ENCODE peak calls at places on chromosomes 3 and 15, in nine cellular contexts. L, G, C, Q, M, I, Y, R and A are unnamed samples.
A peak's percentile ranks its signal among the peaks of the same experiment; 100 is the strongest.

GRCh38 chr3:192812736-192813383 is 85.5 kb upstream of the FGF12 start:
- DNase-seq in G (no peak), L (no peak), C (peak; percentile 46), R (no peak), Q (peak; percentile 52), M (no peak), Y (peak; percentile 49), I (no peak), A (peak; percentile 40)

GRCh38 chr15:40992241-40992741 is 39.0 kb downstream of the CHAC1 start:
- DNase-seq in M (no peak), R (no peak), I (no peak), L (no peak), C (no peak), Q (peak; percentile 36), Y (no peak), G (no peak), A (no peak)

GRCh38 chr15:60511351-60512157 is 32.6 kb upstream of the ICE2 start:
- DNase-seq in L (no peak), G (no peak), R (no peak), Y (no peak), C (no peak), Q (no peak), M (no peak), I (no peak), A (no peak)

GRCh38 chr3:133478624-133479023 is 78.8 kb downstream of the BFSP2 start:
- DNase-seq in C (no peak), I (no peak), L (no peak), M (no peak), Y (no peak), G (no peak), Q (no peak), R (no peak), A (no peak)

GRCh38 chr3:102447272-102447671 is 12.5 kb downstream of the ZPLD1 start:
- DNase-seq in I (no peak), L (no peak), R (no peak), M (no peak), G (no peak), C (no peak), Q (peak; percentile 8), Y (no peak), A (peak; percentile 31)

GRCh38 chr15:45179221-45179985 is 8.4 kb downstream of the SHF start:
- DNase-seq in M (no peak), G (no peak), R (peak; percentile 48), L (no peak), C (no peak), I (no peak), Y (peak; percentile 60), Q (no peak), A (no peak)

GRCh38 chr3:106447902-106448301 is 579.1 kb upstream of the CBLB start:
- DNase-seq in I (no peak), R (no peak), Y (no peak), Q (no peak), M (no peak), G (no peak), C (no peak), L (no peak), A (no peak)

GRCh38 chr15:82133251-82133650 is 87.4 kb upstream of the MEX3B start:
- DNase-seq in R (no peak), L (no peak), M (no peak), I (no peak), Y (no peak), C (no peak), Q (no peak), G (no peak), A (no peak)

GRCh38 chr3:72152551-72153476 is 367.9 kb upstream of the PROK2 start:
- DNase-seq in C (peak; percentile 56), Q (peak; percentile 79), G (peak; percentile 81), R (peak; percentile 73), M (peak; percentile 72), L (peak; percentile 76), Y (peak; percentile 21), I (peak; percentile 84), A (peak; percentile 1)

GRCh38 chr3:52117537-52117936 is 36.7 kb downstream of the POC1A start:
- DNase-seq in Y (no peak), R (no peak), L (no peak), G (no peak), Q (no peak), C (no peak), I (no peak), M (no peak), A (no peak)
- H3K27ac ChIP-seq in Y (no peak overlapping the region), R (no peak overlapping the region), L (no peak overlapping the region), G (no peak overlapping the region), Q (no peak overlapping the region), C (no peak overlapping the region), I (no peak overlapping the region), M (no peak overlapping the region), A (no peak overlapping the region)

DNA sequence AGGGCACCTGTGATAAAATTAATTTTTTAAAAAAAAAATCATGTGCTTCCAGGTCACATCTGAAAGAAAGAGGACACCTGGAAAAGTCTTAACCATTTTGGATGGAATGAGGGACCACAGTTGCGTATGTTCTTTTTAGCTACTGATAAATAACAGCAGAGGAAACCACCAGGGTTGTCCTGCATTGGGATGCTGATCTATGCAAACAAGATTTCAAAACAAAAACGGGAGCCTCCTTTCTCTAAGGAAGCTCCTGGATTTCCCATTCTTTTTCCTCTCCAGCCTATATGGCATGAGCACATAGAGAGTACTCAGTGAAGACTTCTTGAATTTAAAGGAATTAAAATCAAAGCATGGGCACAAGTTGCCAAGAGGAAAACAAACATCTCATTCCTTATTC is 145.6 kb upstream of the THBS1 start:
- DNase-seq in C (no peak), G (no peak), L (no peak), I (no peak), R (no peak), M (no peak), Y (no peak), Q (no peak), A (no peak)
- H3K4me1 ChIP-seq in C (peaks cover 6% of the 10 kb centered on the region), G (no peaks in the 10 kb centered on the region), L (peaks cover 45% of the 10 kb centered on the region), I (peaks cover 50% of the 10 kb centered on the region), R (peaks cover 3% of the 10 kb centered on the region), M (peaks cover 60% of the 10 kb centered on the region), Y (no peaks in the 10 kb centered on the region), Q (no peaks in the 10 kb centered on the region), A (peaks cover 2% of the 10 kb centered on the region)

GRCh38 chr15:63678383-63678782 is 81.2 kb downstream of the FBXL22 start:
- DNase-seq in G (no peak), M (no peak), Y (no peak), C (no peak), Q (peak; percentile 6), L (no peak), I (no peak), R (no peak), A (no peak)
- H3K27ac ChIP-seq in G (no peak overlapping the region), M (no peak overlapping the region), Y (no peak overlapping the region), C (no peak overlapping the region), Q (no peak overlapping the region), L (no peak overlapping the region), I (no peak overlapping the region), R (no peak overlapping the region), A (no peak overlapping the region)

GRCh38 chr15:39898317-39898716 is 21.7 kb downstream of the GPR176 start:
- DNase-seq in M (no peak), R (no peak), Y (no peak), L (no peak), Q (no peak), I (no peak), G (no peak), C (no peak), A (no peak)

GRCh38 chr15:39896101-39896500 is 24.0 kb downstream of the GPR176 start:
- DNase-seq in L (no peak), R (no peak), Y (no peak), G (no peak), I (no peak), M (no peak), C (no peak), Q (peak; percentile 30), A (no peak)

GRCh38 chr15:39896837-39897236 is 23.2 kb downstream of the GPR176 start:
- DNase-seq in I (no peak), L (no peak), C (no peak), M (no peak), Q (peak; percentile 83), G (no peak), R (no peak), Y (no peak), A (no peak)
- H3K4me1 ChIP-seq in I (no peaks in the 10 kb centered on the region), L (no peaks in the 10 kb centered on the region), C (no peaks in the 10 kb centered on the region), M (no peaks in the 10 kb centered on the region), Q (peaks cover 4% of the 10 kb centered on the region), G (no peaks in the 10 kb centered on the region), R (peaks cover 5% of the 10 kb centered on the region), Y (no peaks in the 10 kb centered on the region), A (no peaks in the 10 kb centered on the region)

DNA sequence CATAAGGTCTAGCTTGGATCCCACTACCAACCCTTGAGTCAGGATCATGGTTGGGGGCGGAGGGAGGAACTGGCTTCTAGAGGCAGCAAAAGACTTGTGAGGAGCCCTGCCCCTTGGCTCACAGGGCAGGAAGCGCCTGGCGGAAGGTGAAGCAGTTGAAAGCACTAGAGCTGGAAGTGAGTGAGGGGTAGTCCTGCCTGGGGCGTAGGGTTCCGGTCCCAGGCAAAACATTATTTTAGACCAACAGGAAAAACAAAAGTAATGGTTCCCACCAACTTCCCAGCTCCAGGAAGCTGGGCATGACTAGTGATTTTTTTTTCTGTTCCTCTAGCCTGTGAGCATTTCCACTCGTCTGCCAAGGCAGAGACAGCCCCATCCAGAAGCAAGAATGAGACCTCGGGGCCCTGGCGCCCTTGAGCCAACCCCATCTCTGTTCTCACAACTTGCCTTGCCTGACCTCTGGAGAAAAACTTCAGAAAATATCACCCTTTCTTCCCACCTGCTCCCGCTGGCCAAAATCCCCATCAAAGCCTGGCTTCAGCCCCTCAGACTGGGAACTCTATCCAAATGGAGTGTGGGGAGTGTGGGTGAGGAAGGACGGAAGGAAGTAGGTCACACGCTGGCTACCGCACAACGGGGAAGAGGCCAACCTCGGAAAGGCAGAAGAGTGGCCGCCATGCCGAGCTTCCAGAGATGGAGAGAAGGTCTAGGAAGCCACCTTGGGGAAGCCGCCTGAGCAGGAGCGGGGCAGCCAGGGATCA is 57.5 kb downstream of the RBPMS2 start:
- DNase-seq in G (no peak), Q (no peak), C (no peak), R (no peak), I (no peak), M (peak; percentile 62), L (peak; percentile 54), Y (no peak), A (no peak)
- H3K27ac ChIP-seq in G (no peak overlapping the region), Q (no peak overlapping the region), C (no peak overlapping the region), R (no peak overlapping the region), I (peak overlapping the region; percentile 86), M (peak overlapping the region; percentile 85), L (peak overlapping the region; percentile 88), Y (no peak overlapping the region), A (no peak overlapping the region)

GRCh38 chr3:54393150-54393549 is 270.8 kb downstream of the CACNA2D3 start:
- DNase-seq in L (no peak), R (peak; percentile 3), Y (no peak), I (no peak), M (no peak), C (no peak), Q (no peak), G (no peak), A (no peak)
- H3K4me1 ChIP-seq in L (no peaks in the 10 kb centered on the region), R (no peaks in the 10 kb centered on the region), Y (no peaks in the 10 kb centered on the region), I (no peaks in the 10 kb centered on the region), M (no peaks in the 10 kb centered on the region), C (no peaks in the 10 kb centered on the region), Q (no peaks in the 10 kb centered on the region), G (no peaks in the 10 kb centered on the region), A (no peaks in the 10 kb centered on the region)

DNA sequence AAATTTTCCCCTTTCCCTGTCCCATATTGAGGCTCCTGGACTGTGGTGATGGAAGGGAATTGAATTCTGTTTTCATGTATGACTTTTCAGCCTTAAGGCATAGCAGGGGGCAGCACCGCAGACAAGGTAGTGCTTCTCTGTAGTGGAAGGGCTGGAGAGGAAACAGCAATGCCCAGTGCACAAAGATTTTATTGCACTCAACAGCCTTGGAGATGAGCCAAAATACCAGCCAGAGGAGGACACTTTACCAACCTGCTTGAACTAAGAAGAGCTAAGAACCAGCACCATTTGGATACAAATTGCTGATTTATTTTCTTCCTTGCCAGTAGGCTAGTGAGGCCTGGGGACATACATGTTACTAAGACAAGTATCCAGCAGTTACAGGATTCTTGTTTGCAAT is 98.7 kb downstream of the KCNMB2 start:
- DNase-seq in G (no peak), Q (no peak), M (no peak), C (no peak), I (no peak), R (no peak), Y (no peak), L (no peak), A (no peak)
- H3K27ac ChIP-seq in G (no peak overlapping the region), Q (no peak overlapping the region), M (no peak overlapping the region), C (no peak overlapping the region), I (no peak overlapping the region), R (no peak overlapping the region), Y (no peak overlapping the region), L (no peak overlapping the region), A (no peak overlapping the region)